ENCODE peak calls at places on chromosomes 13 and 19, in nine cellular contexts. N is uterus; O is stimulated activated CD8-positive, alpha-beta memory T cell treated with anti-CD3 and anti-CD28 coated beads, Interleukin-15, amount 100 ng/mL, for 24 hours; R is HS-5; F is COR-L47; G is Kasumi-1; I is lung; J is fibroblast of the conjunctiva; L is KBM-7. C is an unnamed sample.

GRCh38 chr19:5644051-5644450 is 21.2 kb downstream of the SAFB start:
- DNase-seq in N (no peak), O (no peak), R (no peak), F (no peak), G (no peak), I (no peak), J (no peak), L (no peak), C (no peak)

GRCh38 chr19:45476349-45476717 is 8.5 kb downstream of the FOSB start:
- DNase-seq in N (no peak), O (no peak), R (no peak), F (no peak), G (no peak), I (no peak), J (no peak), L (no peak), C (no peak)

GRCh38 chr13:105825071-105825470 is 710.4 kb downstream of the EFNB2 start:
- DNase-seq in N (no peak), O (no peak), R (no peak), F (no peak), G (no peak), I (no peak), J (no peak), L (no peak), C (no peak)

GRCh38 chr19:12777217-12778019 is 2.1 kb upstream of the HOOK2 start:
- DNase-seq in N (peak; percentile 83), O (peak; percentile 72), R (no peak), F (peak; percentile 82), G (peak; percentile 78), I (peak; percentile 78), J (no peak), L (peak; percentile 83), C (no peak)

GRCh38 chr19:18418725-18419194 is 438 bp upstream of the SSBP4 start:
- DNase-seq in N (no peak), O (no peak), R (no peak), F (no peak), G (peak; percentile 49), I (no peak), J (no peak), L (no peak), C (no peak)

GRCh38 chr19:50516859-50517703 is 3.4 kb upstream of the ASPDH start:
- DNase-seq in N (no peak), O (no peak), R (no peak), F (no peak), G (no peak), I (no peak), J (no peak), L (no peak), C (no peak)

GRCh38 chr13:40116008-40116407 is 460.5 kb downstream of the COG6 start:
- DNase-seq in N (peak; percentile 46), O (no peak), R (no peak), F (no peak), G (no peak), I (no peak), J (peak; percentile 49), L (peak; percentile 15), C (no peak)

GRCh38 chr19:38441660-38442348 is 8.3 kb downstream of the RYR1 start:
- DNase-seq in N (no peak), O (no peak), R (no peak), F (no peak), G (peak; percentile 67), I (no peak), J (no peak), L (peak; percentile 63), C (no peak)

GRCh38 chr19:1599460-1599846 is 5.8 kb downstream of the UQCR11 start:
- DNase-seq in N (no peak), O (no peak), R (no peak), F (no peak), G (no peak), I (no peak), J (no peak), L (no peak), C (no peak)

GRCh38 chr13:48221301-48222190 is 11.5 kb upstream of the ITM2B start:
- DNase-seq in N (no peak), O (no peak), R (no peak), F (no peak), G (no peak), I (no peak), J (no peak), L (no peak), C (no peak)

GRCh38 chr13:29594710-29595379 is 643 bp downstream of the SLC7A1 start:
- DNase-seq in N (peak; percentile 70), O (peak; percentile 56), R (no peak), F (peak; percentile 60), G (no peak), I (peak; percentile 56), J (peak; percentile 34), L (no peak), C (no peak)

GRCh38 chr13:36418022-36418805 is 14.1 kb upstream of the CCNA1 start:
- DNase-seq in N (no peak), O (no peak), R (no peak), F (no peak), G (peak; percentile 24), I (no peak), J (peak; percentile 28), L (peak; percentile 91), C (peak; percentile 22)

GRCh38 chr13:41917641-41918040 is 43.3 kb downstream of the VWA8 start:
- DNase-seq in N (no peak), O (no peak), R (peak; percentile 29), F (no peak), G (no peak), I (no peak), J (peak; percentile 82), L (no peak), C (no peak)

GRCh38 chr19:53596056-53596455 is 35.7 kb upstream of the DPRX start:
- DNase-seq in N (no peak), O (no peak), R (no peak), F (no peak), G (no peak), I (no peak), J (no peak), L (no peak), C (no peak)

GRCh38 chr19:18093439-18094161 is 4.0 kb upstream of the MAST3 start:
- DNase-seq in N (no peak), O (no peak), R (no peak), F (no peak), G (no peak), I (no peak), J (no peak), L (peak; percentile 64), C (no peak)

GRCh38 chr19:49432141-49433073 is 7.2 kb downstream of the GFY start:
- DNase-seq in N (no peak), O (no peak), R (no peak), F (no peak), G (no peak), I (no peak), J (no peak), L (no peak), C (no peak)

GRCh38 chr19:44576843-44577565 is 36.4 kb upstream of the IGSF23 start:
- DNase-seq in N (no peak), O (no peak), R (no peak), F (peak; percentile 37), G (peak; percentile 51), I (peak; percentile 45), J (peak; percentile 26), L (peak; percentile 68), C (no peak)

GRCh38 chr13:33258437-33259193 is 26.9 kb downstream of the STARD13 start:
- DNase-seq in N (no peak), O (no peak), R (no peak), F (no peak), G (no peak), I (no peak), J (no peak), L (no peak), C (no peak)

GRCh38 chr19:29083863-29084262 is 129.1 kb downstream of the UQCRFS1 start:
- DNase-seq in N (no peak), O (no peak), R (no peak), F (no peak), G (no peak), I (no peak), J (no peak), L (no peak), C (no peak)

GRCh38 chr13:45601680-45602079 is 13.9 kb downstream of the ERICH6B start:
- DNase-seq in N (no peak), O (no peak), R (no peak), F (no peak), G (no peak), I (no peak), J (no peak), L (no peak), C (no peak)

GRCh38 chr13:92769064-92769463 is 457.5 kb upstream of the GPC6 start:
- DNase-seq in N (no peak), O (no peak), R (no peak), F (no peak), G (no peak), I (no peak), J (peak; percentile 75), L (no peak), C (no peak)

GRCh38 chr19:53881482-53882390 is at the start of gene PRKCG:
- DNase-seq in N (no peak), O (no peak), R (no peak), F (no peak), G (no peak), I (peak; percentile 31), J (no peak), L (peak; percentile 43), C (no peak)

GRCh38 chr19:15923702-15924101 is 10.6 kb downstream of the CYP4F11 start:
- DNase-seq in N (no peak), O (no peak), R (no peak), F (no peak), G (no peak), I (no peak), J (no peak), L (no peak), C (no peak)

GRCh38 chr13:94232956-94233355 is 246.5 kb downstream of the DCT start:
- DNase-seq in N (no peak), O (no peak), R (no peak), F (no peak), G (no peak), I (no peak), J (no peak), L (no peak), C (no peak)

GRCh38 chr13:90632184-90632583 is 715.3 kb upstream of the MIR17HG start:
- DNase-seq in N (no peak), O (no peak), R (no peak), F (no peak), G (no peak), I (no peak), J (no peak), L (no peak), C (no peak)

GRCh38 chr13:26954981-26955380 is 194.4 kb upstream of the GPR12 start:
- DNase-seq in N (no peak), O (no peak), R (no peak), F (no peak), G (no peak), I (no peak), J (no peak), L (no peak), C (no peak)

GRCh38 chr19:34256835-34257558 is 2.6 kb downstream of the GARRE1 start:
- DNase-seq in N (no peak), O (no peak), R (no peak), F (no peak), G (no peak), I (no peak), J (peak; percentile 34), L (no peak), C (no peak)

GRCh38 chr13:50124536-50125305 is 109.5 kb downstream of the KCNRG start:
- DNase-seq in N (peak; percentile 95), O (peak; percentile 73), R (no peak), F (no peak), G (no peak), I (no peak), J (peak; percentile 95), L (peak; percentile 57), C (no peak)

GRCh38 chr19:5403968-5404640 is 51.1 kb upstream of the ZNRF4 start:
- DNase-seq in N (peak; percentile 45), O (peak; percentile 30), R (peak; percentile 23), F (no peak), G (peak; percentile 79), I (peak; percentile 73), J (peak; percentile 59), L (peak; percentile 89), C (peak; percentile 86)

GRCh38 chr13:49113526-49114286 is 106.4 kb upstream of the MLNR start:
- DNase-seq in N (no peak), O (no peak), R (no peak), F (no peak), G (peak; percentile 49), I (no peak), J (peak; percentile 27), L (no peak), C (no peak)

GRCh38 chr19:38538793-38539528 is 78.8 kb downstream of the MAP4K1 start:
- DNase-seq in N (no peak), O (no peak), R (no peak), F (no peak), G (no peak), I (no peak), J (no peak), L (peak; percentile 25), C (no peak)